ENCODE peak calls at places on chromosomes 3 and 15, in six cellular contexts. G is AG09319, P is AG08395, C is GM04503, E is activated T-helper 1 cell treated with Interleukin-2 at 50 U/mL for 16 hours, F is frontal cortex. Z is an unnamed sample.

GRCh38 chr15:69753867-69754266 is 301.2 kb downstream of the RPLP1 start:
- DNase-seq in G (no peak), P (no peak), C (no peak), E (no peak), F (no peak), Z (no peak)

GRCh38 chr3:152818027-152818426 is 16.9 kb upstream of the P2RY1 start:
- DNase-seq in G (no peak), P (no peak), C (no peak), E (no peak), F (no peak), Z (no peak)

GRCh38 chr15:85690546-85691226 is 104.0 kb downstream of the KLHL25 start:
- DNase-seq in G (no peak), P (no peak), C (no peak), E (no peak), F (no peak), Z (no peak)

GRCh38 chr3:178971614-178972013 is 100.0 kb downstream of the ZMAT3 start:
- DNase-seq in G (no peak), P (no peak), C (no peak), E (no peak), F (no peak), Z (no peak)

GRCh38 chr15:28114114-28114455 is 15.0 kb upstream of the OCA2 start:
- DNase-seq in G (no peak), P (no peak), C (no peak), E (no peak), F (no peak), Z (no peak)

GRCh38 chr15:84929795-84930371 is 45.4 kb downstream of the SLC28A1 start:
- DNase-seq in G (no peak), P (peak; percentile 69), C (no peak), E (no peak), F (no peak), Z (peak; percentile 59)

GRCh38 chr3:110391045-110391444 is 680.6 kb upstream of the NECTIN3 start:
- DNase-seq in G (no peak), P (no peak), C (no peak), E (no peak), F (no peak), Z (no peak)

GRCh38 chr3:8658326-8659212 is 14.0 kb upstream of the SSUH2 start:
- DNase-seq in G (no peak), P (no peak), C (no peak), E (no peak), F (no peak), Z (peak; percentile 79)

GRCh38 chr3:196063456-196063855 is 18.4 kb downstream of the TFRC start:
- DNase-seq in G (no peak), P (no peak), C (no peak), E (no peak), F (no peak), Z (no peak)

GRCh38 chr15:45611305-45611704 is 23.5 kb upstream of the SQOR start:
- DNase-seq in G (no peak), P (peak; percentile 41), C (no peak), E (no peak), F (no peak), Z (no peak)

GRCh38 chr3:116661196-116661595 is 48.4 kb upstream of the TUSC7 start:
- DNase-seq in G (no peak), P (no peak), C (no peak), E (no peak), F (no peak), Z (no peak)

GRCh38 chr15:65937476-65937875 is 68.2 kb downstream of the RAB11A start:
- DNase-seq in G (no peak), P (peak; percentile 26), C (no peak), E (no peak), F (peak; percentile 34), Z (no peak)

GRCh38 chr3:69838696-69839515 is 99.6 kb downstream of the MITF start:
- DNase-seq in G (no peak), P (no peak), C (no peak), E (no peak), F (no peak), Z (no peak)

Z was measured in pancreas.